ENCODE peak calls at places on chromosomes 1 and 21, in eight cellular contexts. One of them, this sample, is unnamed.

GRCh38 chr1:155909894-155910293 is 1.3 kb downstream of the RIT1 start:
- DNase-seq in CD8-positive, alpha-beta T cell: no peak
- DNase-seq in brain microvascular endothelial cell: peak; percentile 44
- DNase-seq in chondrocyte: no peak
- DNase-seq in choroid plexus epithelial cell: peak; percentile 56
- DNase-seq in prostate gland: peak; percentile 49
- DNase-seq in uterus: no peak
- DNase-seq in glutamatergic neuron: no peak
- DNase-seq in this sample: no peak

GRCh38 chr1:19258353-19258752 is 6.7 kb downstream of the MRTO4 start:
- DNase-seq in choroid plexus epithelial cell: no peak
- DNase-seq in CD8-positive, alpha-beta T cell: no peak
- DNase-seq in chondrocyte: no peak
- DNase-seq in glutamatergic neuron: no peak
- DNase-seq in brain microvascular endothelial cell: no peak
- DNase-seq in prostate gland: no peak
- DNase-seq in uterus: no peak
- DNase-seq in this sample: no peak

GRCh38 chr1:66220477-66220876 is 313.5 kb upstream of the SGIP1 start:
- DNase-seq in chondrocyte: no peak
- DNase-seq in prostate gland: no peak
- DNase-seq in choroid plexus epithelial cell: no peak
- DNase-seq in uterus: no peak
- DNase-seq in CD8-positive, alpha-beta T cell: no peak
- DNase-seq in brain microvascular endothelial cell: no peak
- DNase-seq in glutamatergic neuron: no peak
- DNase-seq in this sample: no peak

GRCh38 chr1:244391761-244392160 is 59.9 kb downstream of the ADSS2 start:
- DNase-seq in glutamatergic neuron: no peak
- DNase-seq in chondrocyte: no peak
- DNase-seq in brain microvascular endothelial cell: no peak
- DNase-seq in prostate gland: no peak
- DNase-seq in choroid plexus epithelial cell: no peak
- DNase-seq in CD8-positive, alpha-beta T cell: no peak
- DNase-seq in uterus: no peak
- DNase-seq in this sample: no peak

GRCh38 chr1:43452789-43453441 is 816 bp downstream of the HYI start:
- DNase-seq in choroid plexus epithelial cell: peak; percentile 59
- DNase-seq in chondrocyte: no peak
- DNase-seq in prostate gland: peak; percentile 39
- DNase-seq in glutamatergic neuron: no peak
- DNase-seq in CD8-positive, alpha-beta T cell: no peak
- DNase-seq in uterus: peak; percentile 45
- DNase-seq in brain microvascular endothelial cell: no peak
- DNase-seq in this sample: no peak

GRCh38 chr1:245388687-245389086 is 233.9 kb downstream of the KIF26B start:
- DNase-seq in choroid plexus epithelial cell: no peak
- DNase-seq in CD8-positive, alpha-beta T cell: no peak
- DNase-seq in chondrocyte: no peak
- DNase-seq in prostate gland: no peak
- DNase-seq in uterus: no peak
- DNase-seq in glutamatergic neuron: no peak
- DNase-seq in brain microvascular endothelial cell: no peak
- DNase-seq in this sample: no peak

GRCh38 chr1:109369167-109369746 is 28.5 kb downstream of the SORT1 start:
- DNase-seq in CD8-positive, alpha-beta T cell: no peak
- DNase-seq in uterus: no peak
- DNase-seq in brain microvascular endothelial cell: peak; percentile 70
- DNase-seq in choroid plexus epithelial cell: peak; percentile 66
- DNase-seq in chondrocyte: no peak
- DNase-seq in prostate gland: no peak
- DNase-seq in glutamatergic neuron: no peak
- DNase-seq in this sample: no peak

GRCh38 chr1:69967245-69967766 is 238.1 kb downstream of the LRRC40 start:
- DNase-seq in chondrocyte: no peak
- DNase-seq in prostate gland: no peak
- DNase-seq in CD8-positive, alpha-beta T cell: no peak
- DNase-seq in uterus: no peak
- DNase-seq in glutamatergic neuron: no peak
- DNase-seq in brain microvascular endothelial cell: peak; percentile 6
- DNase-seq in choroid plexus epithelial cell: no peak
- DNase-seq in this sample: no peak

GRCh38 chr1:173865468-173866164 is 2.2 kb downstream of the GAS5 start:
- DNase-seq in prostate gland: no peak
- DNase-seq in uterus: no peak
- DNase-seq in choroid plexus epithelial cell: no peak
- DNase-seq in brain microvascular endothelial cell: no peak
- DNase-seq in chondrocyte: no peak
- DNase-seq in glutamatergic neuron: no peak
- DNase-seq in CD8-positive, alpha-beta T cell: no peak
- DNase-seq in this sample: no peak

GRCh38 chr1:28580706-28581530 is 11.1 kb upstream of the RAB42 start:
- DNase-seq in brain microvascular endothelial cell: no peak
- DNase-seq in uterus: no peak
- DNase-seq in glutamatergic neuron: peak; percentile 48
- DNase-seq in choroid plexus epithelial cell: peak; percentile 39
- DNase-seq in chondrocyte: no peak
- DNase-seq in prostate gland: peak; percentile 31
- DNase-seq in CD8-positive, alpha-beta T cell: peak; percentile 58
- DNase-seq in this sample: no peak
- TF ChIP-seq CTCF in brain microvascular endothelial cell: peak; percentile 19
- TF ChIP-seq CTCF in uterus: no peak
- TF ChIP-seq CTCF in glutamatergic neuron: no peak
- TF ChIP-seq CTCF in choroid plexus epithelial cell: no peak
- TF ChIP-seq CTCF in chondrocyte: peak; percentile 70
- TF ChIP-seq CTCF in prostate gland: no peak
- TF ChIP-seq CTCF in CD8-positive, alpha-beta T cell: peak; percentile 43
- TF ChIP-seq CTCF in this sample: no peak

DNA sequence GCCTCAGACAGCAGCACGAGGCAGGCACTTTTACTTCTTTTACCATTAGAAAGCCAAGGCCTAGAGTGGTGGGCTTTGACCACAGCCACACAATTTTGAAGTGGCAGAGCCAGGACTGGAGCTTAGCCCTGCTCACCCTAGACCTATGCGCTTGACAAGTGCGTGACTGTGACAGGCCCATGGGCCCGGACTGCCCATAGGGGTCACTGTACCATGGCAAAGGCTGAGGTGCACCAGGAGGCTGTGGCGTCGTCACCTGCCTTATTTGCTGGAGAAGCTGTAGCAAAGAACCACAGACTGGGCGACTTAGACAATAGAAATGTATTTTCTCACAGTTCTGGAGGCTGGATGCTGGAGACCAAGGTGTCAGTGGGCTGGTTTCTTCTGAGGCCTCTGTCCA is 2.6 kb upstream of the TMEM82 start:
- DNase-seq in chondrocyte: no peak
- DNase-seq in CD8-positive, alpha-beta T cell: no peak
- DNase-seq in prostate gland: no peak
- DNase-seq in glutamatergic neuron: no peak
- DNase-seq in brain microvascular endothelial cell: no peak
- DNase-seq in uterus: peak; percentile 12
- DNase-seq in choroid plexus epithelial cell: no peak
- DNase-seq in this sample: no peak
- TF ChIP-seq CTCF in chondrocyte: peak; percentile 49
- TF ChIP-seq CTCF in CD8-positive, alpha-beta T cell: no peak
- TF ChIP-seq CTCF in prostate gland: no peak
- TF ChIP-seq CTCF in glutamatergic neuron: no peak
- TF ChIP-seq CTCF in brain microvascular endothelial cell: peak; percentile 44
- TF ChIP-seq CTCF in uterus: no peak
- TF ChIP-seq CTCF in choroid plexus epithelial cell: peak; percentile 32
- TF ChIP-seq CTCF in this sample: no peak

GRCh38 chr1:63843884-63844283 is 70.1 kb downstream of the ROR1 start:
- DNase-seq in choroid plexus epithelial cell: no peak
- DNase-seq in chondrocyte: no peak
- DNase-seq in glutamatergic neuron: no peak
- DNase-seq in brain microvascular endothelial cell: no peak
- DNase-seq in prostate gland: no peak
- DNase-seq in CD8-positive, alpha-beta T cell: no peak
- DNase-seq in uterus: no peak
- DNase-seq in this sample: no peak
- TF ChIP-seq CTCF in choroid plexus epithelial cell: no peak
- TF ChIP-seq CTCF in chondrocyte: no peak
- TF ChIP-seq CTCF in glutamatergic neuron: no peak
- TF ChIP-seq CTCF in brain microvascular endothelial cell: no peak
- TF ChIP-seq CTCF in prostate gland: no peak
- TF ChIP-seq CTCF in CD8-positive, alpha-beta T cell: no peak
- TF ChIP-seq CTCF in uterus: no peak
- TF ChIP-seq CTCF in this sample: no peak

DNA sequence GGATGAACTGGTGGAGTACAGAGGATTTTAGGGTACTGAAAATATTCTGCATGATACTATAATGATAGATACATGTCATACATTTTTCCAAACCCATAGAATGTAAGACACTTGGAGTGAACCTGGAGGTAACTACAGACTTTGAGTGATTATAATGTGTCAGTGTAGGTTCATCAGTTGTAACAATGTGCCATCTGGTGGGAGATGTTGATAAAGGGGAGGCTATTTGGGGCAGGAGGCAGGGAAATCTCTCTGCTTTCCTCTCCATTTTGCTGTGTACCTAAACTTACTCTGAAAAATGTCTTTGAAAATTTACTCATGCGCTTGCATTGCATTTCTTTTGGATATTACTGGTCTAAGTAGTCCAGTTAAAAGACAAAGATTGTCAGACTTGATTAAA is 35.2 kb downstream of the PTBP2 start:
- DNase-seq in prostate gland: no peak
- DNase-seq in uterus: no peak
- DNase-seq in chondrocyte: no peak
- DNase-seq in CD8-positive, alpha-beta T cell: no peak
- DNase-seq in brain microvascular endothelial cell: no peak
- DNase-seq in choroid plexus epithelial cell: peak; percentile 44
- DNase-seq in glutamatergic neuron: no peak
- DNase-seq in this sample: no peak
- TF ChIP-seq CTCF in prostate gland: no peak
- TF ChIP-seq CTCF in uterus: no peak
- TF ChIP-seq CTCF in chondrocyte: peak; percentile 52
- TF ChIP-seq CTCF in CD8-positive, alpha-beta T cell: no peak
- TF ChIP-seq CTCF in brain microvascular endothelial cell: peak; percentile 32
- TF ChIP-seq CTCF in choroid plexus epithelial cell: peak; percentile 39
- TF ChIP-seq CTCF in glutamatergic neuron: no peak
- TF ChIP-seq CTCF in this sample: no peak

GRCh38 chr21:37642493-37642892 is 273.8 kb downstream of the KCNJ6 start:
- DNase-seq in choroid plexus epithelial cell: peak; percentile 9
- DNase-seq in chondrocyte: no peak
- DNase-seq in brain microvascular endothelial cell: no peak
- DNase-seq in CD8-positive, alpha-beta T cell: peak; percentile 16
- DNase-seq in uterus: no peak
- DNase-seq in prostate gland: peak; percentile 24
- DNase-seq in glutamatergic neuron: no peak
- DNase-seq in this sample: no peak
- TF ChIP-seq CTCF in choroid plexus epithelial cell: peak; percentile 10
- TF ChIP-seq CTCF in chondrocyte: peak; percentile 33
- TF ChIP-seq CTCF in brain microvascular endothelial cell: peak; percentile 11
- TF ChIP-seq CTCF in CD8-positive, alpha-beta T cell: peak; percentile 22
- TF ChIP-seq CTCF in uterus: no peak
- TF ChIP-seq CTCF in prostate gland: peak; percentile 19
- TF ChIP-seq CTCF in glutamatergic neuron: no peak
- TF ChIP-seq CTCF in this sample: no peak